ENCODE peak calls at places on chromosomes 4 and X, in eight cellular contexts. Q, K, P, H, L, E, U and O are unnamed samples.
A peak's percentile ranks its signal among the peaks of the same experiment; 100 is the strongest.

GRCh38 chrX:118726887-118727685 is at the start of gene IL13RA1:
- DNase-seq in Q (peak; percentile 70), K (peak; percentile 90), P (peak; percentile 96), H (peak; percentile 34), L (peak; percentile 90), E (peak; percentile 76), U (no peak), O (peak; percentile 81)

GRCh38 chrX:619812-620493 is 10.6 kb upstream of the SHOX start:
- DNase-seq in Q (peak; percentile 60), K (no peak), P (peak; percentile 56), H (no peak), L (peak; percentile 31), E (no peak), U (no peak), O (no peak)

GRCh38 chr4:3408793-3409330 is 32.9 kb upstream of the HGFAC start:
- DNase-seq in Q (no peak), K (no peak), P (no peak), H (no peak), L (peak; percentile 50), E (no peak), U (no peak), O (no peak)

GRCh38 chr4:132334081-132334480 is 815.0 kb upstream of the PCDH10 start:
- DNase-seq in Q (no peak), K (no peak), P (no peak), H (no peak), L (no peak), E (peak; percentile 3), U (no peak), O (peak; percentile 43)

GRCh38 chr4:149735796-149736195 is 79.8 kb downstream of the IQCM start:
- DNase-seq in Q (no peak), K (no peak), P (no peak), H (no peak), L (no peak), E (peak; percentile 14), U (no peak), O (peak; percentile 64)

GRCh38 chrX:153564047-153564606 is 34.8 kb downstream of the CCNQ start:
- DNase-seq in Q (no peak), K (no peak), P (no peak), H (no peak), L (no peak), E (no peak), U (no peak), O (peak; percentile 17)

GRCh38 chrX:107014927-107015326 is 14.9 kb upstream of the MORC4 start:
- DNase-seq in Q (no peak), K (no peak), P (no peak), H (no peak), L (no peak), E (no peak), U (no peak), O (peak; percentile 6)

GRCh38 chr4:121698119-121698732 is 1.4 kb upstream of the ANXA5 start:
- DNase-seq in Q (no peak), K (no peak), P (no peak), H (no peak), L (no peak), E (no peak), U (no peak), O (no peak)

GRCh38 chr4:21077967-21078366 is 377.7 kb downstream of the PACRGL start:
- DNase-seq in Q (no peak), K (no peak), P (no peak), H (no peak), L (no peak), E (no peak), U (no peak), O (no peak)

GRCh38 chr4:134327274-134328122 is 125.9 kb upstream of the PABPC4L start:
- DNase-seq in Q (no peak), K (no peak), P (no peak), H (no peak), L (no peak), E (no peak), U (no peak), O (no peak)

GRCh38 chrX:73561791-73562190 is 1.2 kb upstream of the CHIC1 start:
- DNase-seq in Q (no peak), K (peak; percentile 14), P (no peak), H (no peak), L (no peak), E (peak; percentile 37), U (no peak), O (peak; percentile 51)
- H3K4me3 ChIP-seq in Q (no peak overlapping the region), K (no peak overlapping the region), P (no peak overlapping the region), H (no peak overlapping the region), L (no peak overlapping the region), E (no peak overlapping the region), U (peak overlapping the region; percentile 93), O (peak overlapping the region; percentile 77)

GRCh38 chr4:173214231-173214630 is 45.6 kb downstream of the GALNT7 start:
- DNase-seq in Q (no peak), K (no peak), P (no peak), H (no peak), L (no peak), E (no peak), U (no peak), O (no peak)

GRCh38 chr4:173211838-173212237 is 43.2 kb downstream of the GALNT7 start:
- DNase-seq in Q (no peak), K (peak; percentile 78), P (no peak), H (peak; percentile 52), L (no peak), E (peak; percentile 78), U (no peak), O (peak; percentile 51)

GRCh38 chr4:173213296-173213695 is 44.7 kb downstream of the GALNT7 start:
- DNase-seq in Q (no peak), K (no peak), P (no peak), H (no peak), L (no peak), E (no peak), U (no peak), O (peak; percentile 70)

GRCh38 chr4:173211222-173211621 is 42.6 kb downstream of the GALNT7 start:
- DNase-seq in Q (no peak), K (no peak), P (no peak), H (no peak), L (no peak), E (no peak), U (no peak), O (no peak)

DNA sequence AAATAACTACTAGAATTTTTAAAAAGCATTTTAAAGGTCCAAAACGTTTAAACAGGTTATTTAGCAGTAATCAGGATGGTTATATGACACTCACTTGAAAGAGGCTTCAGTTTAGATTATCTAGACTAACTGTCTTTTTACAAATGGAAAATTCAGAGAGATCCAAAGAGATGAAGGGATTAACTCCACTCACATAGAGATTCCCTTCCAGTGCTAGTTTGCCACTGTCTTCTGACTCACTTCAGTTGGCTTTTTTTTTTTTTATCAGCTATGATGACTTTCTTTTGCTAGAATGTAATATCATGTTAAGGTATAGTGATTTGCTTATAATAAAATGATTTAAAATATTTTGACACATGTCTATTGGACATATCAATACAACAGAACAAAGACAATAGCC is 43.8 kb downstream of the GALNT7 start:
- DNase-seq in Q (no peak), K (no peak), P (no peak), H (no peak), L (no peak), E (peak; percentile 13), U (no peak), O (no peak)
- H3K4me3 ChIP-seq in Q (no peak overlapping the region), K (no peak overlapping the region), P (no peak overlapping the region), H (no peak overlapping the region), L (no peak overlapping the region), E (no peak overlapping the region), U (no peak overlapping the region), O (no peak overlapping the region)

GRCh38 chrX:137032841-137033773 is 688 bp downstream of the GPR101 start:
- DNase-seq in Q (no peak), K (no peak), P (no peak), H (no peak), L (no peak), E (no peak), U (no peak), O (no peak)
- H3K4me3 ChIP-seq in Q (peak overlapping the region; percentile 40), K (no peak overlapping the region), P (peak overlapping the region; percentile 29), H (no peak overlapping the region), L (no peak overlapping the region), E (no peak overlapping the region), U (peak overlapping the region; percentile 77), O (no peak overlapping the region)

GRCh38 chr4:163332526-163333405 is at the start of gene NPY1R:
- DNase-seq in Q (peak; percentile 82), K (peak; percentile 83), P (peak; percentile 90), H (peak; percentile 45), L (peak; percentile 88), E (peak; percentile 73), U (peak; percentile 46), O (peak; percentile 86)
- H3K4me3 ChIP-seq in Q (peak within 1 kb of the TSS; percentile 81), K (peak within 1 kb of the TSS; percentile 44), P (peak within 1 kb of the TSS; percentile 62), H (peak within 1 kb of the TSS; percentile 64), L (peak within 1 kb of the TSS; percentile 74), E (peak within 1 kb of the TSS; percentile 46), U (no peak within 1 kb of the TSS), O (peak within 1 kb of the TSS; percentile 61)

DNA sequence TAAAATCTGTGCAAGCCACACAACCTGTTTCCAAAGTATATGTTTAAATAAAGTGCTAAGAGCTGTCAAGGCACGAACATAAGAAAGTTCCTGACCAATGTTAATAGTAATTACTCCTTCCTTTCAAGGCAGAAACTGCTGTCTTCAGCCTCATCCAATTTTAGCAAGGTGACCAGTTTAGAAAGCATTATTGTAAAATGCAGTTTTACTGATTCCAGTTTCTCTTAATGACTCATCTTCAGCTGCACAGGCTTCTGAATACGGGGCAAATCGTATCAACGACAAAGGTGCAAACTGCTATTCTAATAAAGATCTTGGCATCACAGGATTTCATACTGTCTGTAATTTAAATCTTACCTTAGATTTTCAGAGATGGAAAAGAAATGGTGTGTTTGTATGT is 87.5 kb downstream of the PPP3CA start:
- DNase-seq in Q (no peak), K (peak; percentile 17), P (no peak), H (no peak), L (no peak), E (peak; percentile 34), U (no peak), O (no peak)
- H3K4me3 ChIP-seq in Q (no peak overlapping the region), K (no peak overlapping the region), P (no peak overlapping the region), H (no peak overlapping the region), L (no peak overlapping the region), E (no peak overlapping the region), U (no peak overlapping the region), O (no peak overlapping the region)